ENCODE peak calls at places on chromosomes 12 and 14, in seven cellular contexts. L is sciatic nerve, N is amniotic stem cell, V is kidney glomerular epithelial cell, H is NB4, T is OCI-LY7, M is memory B cell. Y is an unnamed sample.

GRCh38 chr12:123471374-123472068 is 13.6 kb downstream of the SNRNP35 start:
- DNase-seq in L (no peak), N (no peak), V (no peak), H (no peak), T (no peak), M (no peak), Y (no peak)

GRCh38 chr12:52023976-52024688 is 17.4 kb downstream of the TAMALIN start:
- DNase-seq in L (no peak), N (no peak), V (no peak), H (no peak), T (peak), M (no peak), Y (no peak)

GRCh38 chr12:100017056-100017455 is 32.3 kb upstream of the ANKS1B start:
- DNase-seq in L (no peak), N (no peak), V (no peak), H (no peak), T (no peak), M (no peak), Y (no peak)

GRCh38 chr12:112836736-112837628 is 45.4 kb downstream of the RPH3A start:
- DNase-seq in L (no peak), N (no peak), V (no peak), H (no peak), T (no peak), M (no peak), Y (no peak)

GRCh38 chr14:78666336-78667056 is 496.3 kb downstream of the NRXN3 start:
- DNase-seq in L (no peak), N (no peak), V (no peak), H (no peak), T (no peak), M (no peak), Y (no peak)

GRCh38 chr12:92739099-92739498 is 36.3 kb downstream of the PLEKHG7 start:
- DNase-seq in L (no peak), N (no peak), V (no peak), H (peak), T (no peak), M (no peak), Y (no peak)

GRCh38 chr12:39294712-39295111 is 148.2 kb downstream of the KIF21A start:
- DNase-seq in L (no peak), N (no peak), V (no peak), H (no peak), T (no peak), M (no peak), Y (no peak)

GRCh38 chr14:54450535-54450934 is 9.4 kb upstream of the CNIH1 start:
- DNase-seq in L (no peak), N (peak), V (no peak), H (peak), T (peak), M (no peak), Y (no peak)

GRCh38 chr14:98564541-98564940 is 707.5 kb downstream of the BCL11B start:
- DNase-seq in L (no peak), N (no peak), V (no peak), H (no peak), T (no peak), M (no peak), Y (no peak)

GRCh38 chr12:115922952-115923564 is 354.4 kb downstream of the MED13L start:
- DNase-seq in L (no peak), N (no peak), V (no peak), H (peak), T (peak), M (no peak), Y (no peak)

GRCh38 chr14:68680541-68681051 is 112.3 kb downstream of the ZFP36L1 start:
- DNase-seq in L (no peak), N (no peak), V (no peak), H (no peak), T (no peak), M (no peak), Y (no peak)

GRCh38 chr14:69574266-69574953 is at the start of gene CCDC177:
- DNase-seq in L (peak), N (no peak), V (peak), H (peak), T (peak), M (peak), Y (no peak)

GRCh38 chr12:88552672-88553079 is 27.6 kb downstream of the KITLG start:
- DNase-seq in L (no peak), N (no peak), V (no peak), H (no peak), T (no peak), M (no peak), Y (no peak)

GRCh38 chr12:93784339-93785086 is 107.3 kb downstream of the CRADD start:
- DNase-seq in L (no peak), N (no peak), V (peak), H (no peak), T (no peak), M (no peak), Y (no peak)

GRCh38 chr14:101336203-101336602 is 225.1 kb upstream of the DIO3 start:
- DNase-seq in L (no peak), N (no peak), V (no peak), H (no peak), T (no peak), M (no peak), Y (no peak)

GRCh38 chr12:78792052-78792698 is 72.4 kb upstream of the SYT1 start:
- DNase-seq in L (no peak), N (no peak), V (no peak), H (no peak), T (no peak), M (no peak), Y (no peak)